ENCODE peak calls at places on chromosomes 2 and 18, in seven cellular contexts. One of them, this sample, is unnamed.

GRCh38 chr2:127118038-127118437 is 11.1 kb upstream of the BIN1 start:
- DNase-seq in SK-N-SH: no peak
- DNase-seq in GM12878: no peak
- DNase-seq in HCT116: no peak
- DNase-seq in K562: no peak
- DNase-seq in H1: no peak
- DNase-seq in HepG2: no peak
- DNase-seq in this sample: no peak

GRCh38 chr2:20621366-20622295 is 29.3 kb downstream of the HS1BP3 start:
- DNase-seq in HepG2: no peak
- DNase-seq in HCT116: no peak
- DNase-seq in SK-N-SH: peak
- DNase-seq in GM12878: no peak
- DNase-seq in K562: no peak
- DNase-seq in H1: no peak
- DNase-seq in this sample: no peak

GRCh38 chr2:110864176-110864575 is 131.8 kb downstream of the ACOXL start:
- DNase-seq in GM12878: no peak
- DNase-seq in HCT116: no peak
- DNase-seq in SK-N-SH: no peak
- DNase-seq in HepG2: no peak
- DNase-seq in K562: no peak
- DNase-seq in H1: no peak
- DNase-seq in this sample: no peak

GRCh38 chr2:222442665-222443064 is 18.3 kb downstream of the SGPP2 start:
- DNase-seq in H1: no peak
- DNase-seq in HCT116: no peak
- DNase-seq in SK-N-SH: no peak
- DNase-seq in GM12878: no peak
- DNase-seq in K562: no peak
- DNase-seq in HepG2: no peak
- DNase-seq in this sample: no peak

GRCh38 chr18:73283032-73283431 is 415.2 kb upstream of the NETO1 start:
- DNase-seq in HepG2: no peak
- DNase-seq in H1: no peak
- DNase-seq in HCT116: no peak
- DNase-seq in SK-N-SH: no peak
- DNase-seq in GM12878: no peak
- DNase-seq in K562: no peak
- DNase-seq in this sample: no peak

GRCh38 chr2:180196419-180196977 is 189.4 kb upstream of the CWC22 start:
- DNase-seq in HepG2: no peak
- DNase-seq in GM12878: no peak
- DNase-seq in H1: no peak
- DNase-seq in K562: no peak
- DNase-seq in SK-N-SH: no peak
- DNase-seq in HCT116: no peak
- DNase-seq in this sample: no peak

GRCh38 chr2:30072250-30072842 is 74.5 kb upstream of the YPEL5 start:
- DNase-seq in GM12878: peak
- DNase-seq in HepG2: peak
- DNase-seq in K562: peak
- DNase-seq in HCT116: peak
- DNase-seq in SK-N-SH: peak
- DNase-seq in H1: peak
- DNase-seq in this sample: peak

GRCh38 chr2:69490486-69490885 is 53.3 kb upstream of the NFU1 start:
- DNase-seq in HCT116: no peak
- DNase-seq in K562: no peak
- DNase-seq in SK-N-SH: no peak
- DNase-seq in HepG2: no peak
- DNase-seq in GM12878: no peak
- DNase-seq in H1: no peak
- DNase-seq in this sample: no peak

GRCh38 chr18:44802508-44802907 is 121.8 kb downstream of the SETBP1 start:
- DNase-seq in K562: no peak
- DNase-seq in GM12878: no peak
- DNase-seq in HCT116: no peak
- DNase-seq in SK-N-SH: no peak
- DNase-seq in HepG2: no peak
- DNase-seq in H1: no peak
- DNase-seq in this sample: no peak
- TF ChIP-seq JUND in K562: no peak
- TF ChIP-seq JUND in GM12878: no peak
- TF ChIP-seq JUND in HCT116: no peak
- TF ChIP-seq JUND in SK-N-SH: peak
- TF ChIP-seq JUND in HepG2: no peak
- TF ChIP-seq JUND in H1: no peak
- TF ChIP-seq JUND in this sample: no peak

GRCh38 chr2:140526575-140526974 is 1604.2 kb downstream of the LRP1B start:
- DNase-seq in HepG2: no peak
- DNase-seq in GM12878: no peak
- DNase-seq in HCT116: peak
- DNase-seq in H1: no peak
- DNase-seq in K562: no peak
- DNase-seq in SK-N-SH: no peak
- DNase-seq in this sample: no peak
- TF ChIP-seq JUND in HepG2: no peak
- TF ChIP-seq JUND in GM12878: no peak
- TF ChIP-seq JUND in HCT116: no peak
- TF ChIP-seq JUND in H1: no peak
- TF ChIP-seq JUND in K562: no peak
- TF ChIP-seq JUND in SK-N-SH: peak
- TF ChIP-seq JUND in this sample: no peak

GRCh38 chr2:168091986-168092385 is 155.4 kb downstream of the STK39 start:
- DNase-seq in SK-N-SH: no peak
- DNase-seq in H1: no peak
- DNase-seq in K562: no peak
- DNase-seq in HepG2: no peak
- DNase-seq in GM12878: no peak
- DNase-seq in HCT116: no peak
- DNase-seq in this sample: no peak

GRCh38 chr2:168087406-168087805 is 160.0 kb downstream of the STK39 start:
- DNase-seq in HCT116: no peak
- DNase-seq in GM12878: no peak
- DNase-seq in K562: no peak
- DNase-seq in SK-N-SH: no peak
- DNase-seq in HepG2: no peak
- DNase-seq in H1: no peak
- DNase-seq in this sample: no peak

GRCh38 chr2:168086805-168087204 is 160.6 kb downstream of the STK39 start:
- DNase-seq in H1: no peak
- DNase-seq in K562: no peak
- DNase-seq in HCT116: no peak
- DNase-seq in GM12878: no peak
- DNase-seq in HepG2: no peak
- DNase-seq in SK-N-SH: no peak
- DNase-seq in this sample: no peak

GRCh38 chr2:168090366-168091019 is 156.9 kb downstream of the STK39 start:
- DNase-seq in H1: no peak
- DNase-seq in HepG2: no peak
- DNase-seq in SK-N-SH: no peak
- DNase-seq in GM12878: peak
- DNase-seq in HCT116: no peak
- DNase-seq in K562: no peak
- DNase-seq in this sample: no peak

DNA sequence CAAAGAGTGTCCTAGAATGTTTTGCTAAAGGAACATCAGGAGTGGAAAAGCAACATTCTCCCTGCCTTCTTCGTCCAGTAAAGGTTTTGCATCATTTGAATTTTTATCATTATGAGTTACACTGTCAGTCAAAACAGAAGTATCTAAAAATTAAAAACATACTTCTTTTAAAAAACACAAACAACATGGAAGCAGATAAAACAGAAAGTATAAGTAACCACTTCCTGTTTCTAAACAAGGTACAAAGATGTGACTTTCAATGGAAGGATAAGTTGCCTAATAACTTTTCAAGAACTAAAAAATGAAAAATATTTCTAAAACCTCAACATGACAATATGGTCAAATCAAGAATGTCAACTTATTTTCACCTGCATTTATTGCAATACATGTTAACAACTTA is 158.2 kb downstream of the STK39 start:
- DNase-seq in H1: no peak
- DNase-seq in HCT116: no peak
- DNase-seq in SK-N-SH: no peak
- DNase-seq in HepG2: no peak
- DNase-seq in K562: no peak
- DNase-seq in GM12878: no peak
- DNase-seq in this sample: no peak
- TF ChIP-seq JUND in H1: no peak
- TF ChIP-seq JUND in HCT116: no peak
- TF ChIP-seq JUND in SK-N-SH: no peak
- TF ChIP-seq JUND in HepG2: no peak
- TF ChIP-seq JUND in K562: no peak
- TF ChIP-seq JUND in GM12878: no peak
- TF ChIP-seq JUND in this sample: no peak

GRCh38 chr18:9105420-9105819 is 2.9 kb downstream of the NDUFV2 start:
- DNase-seq in HepG2: no peak
- DNase-seq in HCT116: no peak
- DNase-seq in H1: no peak
- DNase-seq in GM12878: no peak
- DNase-seq in K562: no peak
- DNase-seq in SK-N-SH: no peak
- DNase-seq in this sample: no peak

GRCh38 chr18:9102391-9103216 is at the start of gene NDUFV2:
- DNase-seq in HepG2: peak
- DNase-seq in GM12878: peak
- DNase-seq in K562: peak
- DNase-seq in HCT116: peak
- DNase-seq in H1: peak
- DNase-seq in SK-N-SH: peak
- DNase-seq in this sample: peak

GRCh38 chr18:9104244-9104901 is 1.9 kb downstream of the NDUFV2 start:
- DNase-seq in HCT116: no peak
- DNase-seq in H1: no peak
- DNase-seq in GM12878: no peak
- DNase-seq in K562: peak
- DNase-seq in HepG2: no peak
- DNase-seq in SK-N-SH: no peak
- DNase-seq in this sample: no peak

GRCh38 chr18:9101730-9102390 is 639 bp upstream of the NDUFV2 start:
- DNase-seq in H1: no peak
- DNase-seq in HepG2: peak
- DNase-seq in SK-N-SH: peak
- DNase-seq in K562: peak
- DNase-seq in GM12878: no peak
- DNase-seq in HCT116: peak
- DNase-seq in this sample: peak

DNA sequence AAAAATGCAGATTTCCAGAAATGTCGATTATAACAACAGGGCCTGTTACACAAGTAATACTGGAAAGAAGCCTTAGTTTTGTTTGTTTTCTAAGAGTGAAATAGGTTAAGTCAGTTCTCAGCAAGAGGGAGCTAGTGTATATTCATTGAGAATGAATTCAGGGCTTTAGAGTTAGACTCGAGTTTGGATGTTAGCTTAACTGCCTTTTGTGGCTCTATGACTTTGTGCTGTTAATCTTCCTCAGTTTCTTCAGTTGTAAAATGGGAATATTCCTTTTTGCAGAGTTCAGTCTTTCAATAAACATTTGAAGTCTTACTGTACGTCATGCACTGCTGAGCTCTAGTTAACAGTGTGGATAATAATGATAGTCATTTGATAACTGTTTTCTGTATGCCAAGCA is 989 bp downstream of the NDUFV2 start:
- DNase-seq in HepG2: no peak
- DNase-seq in SK-N-SH: no peak
- DNase-seq in HCT116: no peak
- DNase-seq in GM12878: no peak
- DNase-seq in H1: no peak
- DNase-seq in K562: no peak
- DNase-seq in this sample: no peak
- TF ChIP-seq JUND in HepG2: no peak
- TF ChIP-seq JUND in SK-N-SH: no peak
- TF ChIP-seq JUND in HCT116: no peak
- TF ChIP-seq JUND in GM12878: no peak
- TF ChIP-seq JUND in H1: no peak
- TF ChIP-seq JUND in K562: no peak
- TF ChIP-seq JUND in this sample: no peak

GRCh38 chr2:145591109-145591809 is 1071.3 kb upstream of the ZEB2 start:
- DNase-seq in HCT116: no peak
- DNase-seq in K562: no peak
- DNase-seq in GM12878: no peak
- DNase-seq in H1: no peak
- DNase-seq in HepG2: no peak
- DNase-seq in SK-N-SH: no peak
- DNase-seq in this sample: no peak

GRCh38 chr2:145595296-145595695 is 1075.4 kb upstream of the ZEB2 start:
- DNase-seq in GM12878: no peak
- DNase-seq in K562: peak
- DNase-seq in SK-N-SH: no peak
- DNase-seq in HepG2: no peak
- DNase-seq in HCT116: no peak
- DNase-seq in H1: no peak
- DNase-seq in this sample: no peak

GRCh38 chr2:145593280-145593679 is 1073.4 kb upstream of the ZEB2 start:
- DNase-seq in HepG2: no peak
- DNase-seq in HCT116: no peak
- DNase-seq in K562: no peak
- DNase-seq in H1: no peak
- DNase-seq in SK-N-SH: no peak
- DNase-seq in GM12878: peak
- DNase-seq in this sample: no peak

GRCh38 chr2:145593991-145594702 is 1074.2 kb upstream of the ZEB2 start:
- DNase-seq in HCT116: no peak
- DNase-seq in HepG2: no peak
- DNase-seq in H1: no peak
- DNase-seq in K562: peak
- DNase-seq in GM12878: no peak
- DNase-seq in SK-N-SH: no peak
- DNase-seq in this sample: peak

DNA sequence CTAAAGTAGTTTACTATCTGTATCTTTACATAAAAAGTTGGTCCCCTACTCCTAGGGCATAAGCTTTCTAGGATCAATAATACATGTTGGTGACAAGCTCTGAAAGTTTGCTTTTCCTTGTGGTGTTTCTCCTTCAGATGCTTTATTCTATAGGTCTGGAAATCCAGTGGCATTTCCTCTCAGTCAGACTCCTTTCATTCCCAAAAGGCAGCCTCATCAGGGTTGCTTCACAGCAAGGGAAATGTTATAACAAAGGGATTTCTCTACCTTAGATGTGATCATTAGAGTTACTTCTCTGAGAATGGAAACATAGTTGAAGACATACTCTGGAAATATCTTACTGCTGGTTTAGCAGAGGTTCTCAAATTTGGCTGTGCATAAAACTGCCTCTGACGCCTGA is 1072.4 kb upstream of the ZEB2 start:
- DNase-seq in HepG2: no peak
- DNase-seq in H1: no peak
- DNase-seq in K562: no peak
- DNase-seq in GM12878: no peak
- DNase-seq in HCT116: no peak
- DNase-seq in SK-N-SH: no peak
- DNase-seq in this sample: no peak
- TF ChIP-seq JUND in HepG2: no peak
- TF ChIP-seq JUND in H1: no peak
- TF ChIP-seq JUND in K562: no peak
- TF ChIP-seq JUND in GM12878: no peak
- TF ChIP-seq JUND in HCT116: no peak
- TF ChIP-seq JUND in SK-N-SH: no peak
- TF ChIP-seq JUND in this sample: no peak